ENCODE peak calls at places on chromosomes 13 and 19, in ten cellular contexts. One of them, this sample, is unnamed.

GRCh38 chr13:100602472-100603142 is 14.0 kb upstream of the GGACT start:
- DNase-seq in PC-3: no peak
- DNase-seq in thoracic aorta: no peak
- DNase-seq in breast epithelium: no peak
- DNase-seq in pancreas: no peak
- DNase-seq in tibial artery: no peak
- DNase-seq in psoas muscle: no peak
- DNase-seq in tibial nerve: no peak
- DNase-seq in CD8-positive, alpha-beta T cell: no peak
- DNase-seq in uterus: peak; percentile 22
- DNase-seq in this sample: no peak

GRCh38 chr13:99432637-99433542 is 68.4 kb upstream of the TM9SF2 start:
- DNase-seq in PC-3: peak; percentile 75
- DNase-seq in thoracic aorta: no peak
- DNase-seq in breast epithelium: no peak
- DNase-seq in pancreas: peak; percentile 46
- DNase-seq in tibial artery: peak; percentile 73
- DNase-seq in psoas muscle: peak; percentile 83
- DNase-seq in tibial nerve: peak; percentile 57
- DNase-seq in CD8-positive, alpha-beta T cell: peak; percentile 87
- DNase-seq in uterus: no peak
- DNase-seq in this sample: peak; percentile 37

GRCh38 chr19:40217027-40217810 is 965 bp downstream of the TTC9B start:
- DNase-seq in PC-3: peak; percentile 68
- DNase-seq in thoracic aorta: no peak
- DNase-seq in breast epithelium: no peak
- DNase-seq in pancreas: peak; percentile 76
- DNase-seq in tibial artery: no peak
- DNase-seq in psoas muscle: peak; percentile 74
- DNase-seq in tibial nerve: no peak
- DNase-seq in CD8-positive, alpha-beta T cell: no peak
- DNase-seq in uterus: no peak
- DNase-seq in this sample: no peak

GRCh38 chr19:5829567-5830315 is 9.8 kb downstream of the FUT6 start:
- DNase-seq in PC-3: no peak
- DNase-seq in thoracic aorta: no peak
- DNase-seq in breast epithelium: no peak
- DNase-seq in pancreas: no peak
- DNase-seq in tibial artery: no peak
- DNase-seq in psoas muscle: no peak
- DNase-seq in tibial nerve: no peak
- DNase-seq in CD8-positive, alpha-beta T cell: no peak
- DNase-seq in uterus: no peak
- DNase-seq in this sample: no peak

GRCh38 chr19:38657633-38658222 is 10.3 kb downstream of the ACTN4 start:
- DNase-seq in PC-3: peak; percentile 94
- DNase-seq in thoracic aorta: no peak
- DNase-seq in breast epithelium: no peak
- DNase-seq in pancreas: no peak
- DNase-seq in tibial artery: no peak
- DNase-seq in psoas muscle: no peak
- DNase-seq in tibial nerve: no peak
- DNase-seq in CD8-positive, alpha-beta T cell: no peak
- DNase-seq in uterus: no peak
- DNase-seq in this sample: peak; percentile 90

GRCh38 chr19:31894451-31894850 is 451.0 kb upstream of the ZNF507 start:
- DNase-seq in PC-3: no peak
- DNase-seq in thoracic aorta: no peak
- DNase-seq in breast epithelium: no peak
- DNase-seq in pancreas: no peak
- DNase-seq in tibial artery: no peak
- DNase-seq in psoas muscle: no peak
- DNase-seq in tibial nerve: no peak
- DNase-seq in CD8-positive, alpha-beta T cell: no peak
- DNase-seq in uterus: no peak
- DNase-seq in this sample: no peak

GRCh38 chr19:14337510-14337909 is 43.7 kb upstream of the ADGRE5 start:
- DNase-seq in PC-3: peak; percentile 72
- DNase-seq in thoracic aorta: no peak
- DNase-seq in breast epithelium: no peak
- DNase-seq in pancreas: no peak
- DNase-seq in tibial artery: no peak
- DNase-seq in psoas muscle: no peak
- DNase-seq in tibial nerve: no peak
- DNase-seq in CD8-positive, alpha-beta T cell: peak; percentile 59
- DNase-seq in uterus: no peak
- DNase-seq in this sample: peak; percentile 53

GRCh38 chr19:46730187-46730586 is 13.3 kb upstream of the PRKD2 start:
- DNase-seq in PC-3: no peak
- DNase-seq in thoracic aorta: no peak
- DNase-seq in breast epithelium: no peak
- DNase-seq in pancreas: no peak
- DNase-seq in tibial artery: no peak
- DNase-seq in psoas muscle: no peak
- DNase-seq in tibial nerve: no peak
- DNase-seq in CD8-positive, alpha-beta T cell: no peak
- DNase-seq in uterus: no peak
- DNase-seq in this sample: no peak

GRCh38 chr19:7637374-7638256 is 705 bp downstream of the STXBP2 start:
- DNase-seq in PC-3: peak; percentile 42
- DNase-seq in thoracic aorta: no peak
- DNase-seq in breast epithelium: no peak
- DNase-seq in pancreas: peak; percentile 49
- DNase-seq in tibial artery: no peak
- DNase-seq in psoas muscle: peak; percentile 68
- DNase-seq in tibial nerve: no peak
- DNase-seq in CD8-positive, alpha-beta T cell: no peak
- DNase-seq in uterus: no peak
- DNase-seq in this sample: peak; percentile 19

GRCh38 chr19:36482876-36483275 is 6.5 kb downstream of the ZNF566 start:
- DNase-seq in PC-3: no peak
- DNase-seq in thoracic aorta: no peak
- DNase-seq in breast epithelium: no peak
- DNase-seq in pancreas: no peak
- DNase-seq in tibial artery: no peak
- DNase-seq in psoas muscle: no peak
- DNase-seq in tibial nerve: no peak
- DNase-seq in CD8-positive, alpha-beta T cell: no peak
- DNase-seq in uterus: no peak
- DNase-seq in this sample: no peak

GRCh38 chr19:33562636-33563035 is 41.0 kb upstream of the PEPD start:
- DNase-seq in PC-3: no peak
- DNase-seq in thoracic aorta: no peak
- DNase-seq in breast epithelium: no peak
- DNase-seq in pancreas: no peak
- DNase-seq in tibial artery: no peak
- DNase-seq in psoas muscle: no peak
- DNase-seq in tibial nerve: no peak
- DNase-seq in CD8-positive, alpha-beta T cell: no peak
- DNase-seq in uterus: no peak
- DNase-seq in this sample: no peak

GRCh38 chr13:33882804-33883203 is 64.9 kb downstream of the RFC3 start:
- DNase-seq in PC-3: no peak
- DNase-seq in thoracic aorta: no peak
- DNase-seq in breast epithelium: no peak
- DNase-seq in pancreas: no peak
- DNase-seq in tibial artery: no peak
- DNase-seq in psoas muscle: no peak
- DNase-seq in tibial nerve: no peak
- DNase-seq in CD8-positive, alpha-beta T cell: no peak
- DNase-seq in uterus: no peak
- DNase-seq in this sample: no peak

GRCh38 chr13:70960841-70961443 is 852.7 kb upstream of the KLHL1 start:
- DNase-seq in PC-3: peak; percentile 51
- DNase-seq in thoracic aorta: no peak
- DNase-seq in breast epithelium: no peak
- DNase-seq in pancreas: no peak
- DNase-seq in tibial artery: no peak
- DNase-seq in psoas muscle: no peak
- DNase-seq in tibial nerve: no peak
- DNase-seq in CD8-positive, alpha-beta T cell: no peak
- DNase-seq in uterus: no peak
- DNase-seq in this sample: no peak
- TF ChIP-seq CTCF in PC-3: peak; percentile 75
- TF ChIP-seq CTCF in thoracic aorta: no peak
- TF ChIP-seq CTCF in breast epithelium: no peak
- TF ChIP-seq CTCF in pancreas: no peak
- TF ChIP-seq CTCF in tibial artery: peak; percentile 23
- TF ChIP-seq CTCF in psoas muscle: peak; percentile 37
- TF ChIP-seq CTCF in tibial nerve: peak; percentile 24
- TF ChIP-seq CTCF in CD8-positive, alpha-beta T cell: no peak
- TF ChIP-seq CTCF in uterus: peak; percentile 24
- TF ChIP-seq CTCF in this sample: peak; percentile 65

GRCh38 chr13:37646531-37646930 is 48.0 kb upstream of the POSTN start:
- DNase-seq in PC-3: no peak
- DNase-seq in thoracic aorta: no peak
- DNase-seq in breast epithelium: no peak
- DNase-seq in pancreas: no peak
- DNase-seq in tibial artery: no peak
- DNase-seq in psoas muscle: no peak
- DNase-seq in tibial nerve: no peak
- DNase-seq in CD8-positive, alpha-beta T cell: no peak
- DNase-seq in uterus: no peak
- DNase-seq in this sample: no peak
- H3K27ac ChIP-seq in PC-3: no peak overlapping the region
- H3K27ac ChIP-seq in thoracic aorta: no peak overlapping the region
- H3K27ac ChIP-seq in breast epithelium: no peak overlapping the region
- H3K27ac ChIP-seq in pancreas: no peak overlapping the region
- H3K27ac ChIP-seq in tibial artery: no peak overlapping the region
- H3K27ac ChIP-seq in psoas muscle: no peak overlapping the region
- H3K27ac ChIP-seq in tibial nerve: no peak overlapping the region
- H3K27ac ChIP-seq in CD8-positive, alpha-beta T cell: no peak overlapping the region
- H3K27ac ChIP-seq in uterus: no peak overlapping the region
- H3K27ac ChIP-seq in this sample: no peak overlapping the region

DNA sequence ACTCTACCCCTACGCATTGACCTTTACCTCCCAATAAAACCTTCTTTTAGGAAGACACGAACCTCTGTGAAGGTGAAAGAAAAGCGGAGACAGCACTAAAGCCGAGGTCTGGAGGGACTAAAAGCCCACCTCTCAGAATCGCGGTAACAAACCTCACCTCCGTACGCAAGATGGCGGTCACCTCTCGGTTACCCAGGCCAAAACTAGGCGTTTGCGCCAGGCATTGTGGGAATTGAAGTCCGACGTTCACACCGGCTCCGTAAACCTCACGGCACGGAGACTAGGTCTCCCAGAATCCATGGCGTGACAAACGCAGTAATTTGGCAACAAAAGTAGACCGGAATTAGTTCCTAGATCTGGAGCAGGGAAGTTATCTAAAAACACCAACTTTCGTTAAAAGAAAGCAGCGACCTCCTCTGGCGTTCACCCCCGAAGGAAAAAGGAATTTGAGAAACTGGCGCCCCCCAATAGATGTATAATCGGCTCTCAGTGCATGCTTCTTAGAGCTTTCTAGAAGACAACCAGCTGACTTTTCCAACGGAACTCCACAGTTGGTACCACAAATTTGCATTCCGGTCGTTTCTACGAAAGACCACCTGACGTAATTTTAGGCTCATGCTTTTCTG is at the start of gene N4BP2L2:
- DNase-seq in PC-3: peak; percentile 95
- DNase-seq in thoracic aorta: peak; percentile 89
- DNase-seq in breast epithelium: peak; percentile 90
- DNase-seq in pancreas: peak; percentile 97
- DNase-seq in tibial artery: peak; percentile 97
- DNase-seq in psoas muscle: peak; percentile 96
- DNase-seq in tibial nerve: peak; percentile 88
- DNase-seq in CD8-positive, alpha-beta T cell: peak; percentile 93
- DNase-seq in uterus: peak; percentile 93
- DNase-seq in this sample: peak; percentile 94
- TF ChIP-seq CTCF in PC-3: peak; percentile 45
- TF ChIP-seq CTCF in thoracic aorta: no peak
- TF ChIP-seq CTCF in breast epithelium: no peak
- TF ChIP-seq CTCF in pancreas: no peak
- TF ChIP-seq CTCF in tibial artery: peak; percentile 36
- TF ChIP-seq CTCF in psoas muscle: no peak
- TF ChIP-seq CTCF in tibial nerve: peak; percentile 45
- TF ChIP-seq CTCF in CD8-positive, alpha-beta T cell: no peak
- TF ChIP-seq CTCF in uterus: peak; percentile 30
- TF ChIP-seq CTCF in this sample: peak; percentile 47

GRCh38 chr13:28494861-28495585 is at the start of gene FLT1:
- DNase-seq in PC-3: no peak
- DNase-seq in thoracic aorta: no peak
- DNase-seq in breast epithelium: no peak
- DNase-seq in pancreas: peak; percentile 20
- DNase-seq in tibial artery: no peak
- DNase-seq in psoas muscle: peak; percentile 77
- DNase-seq in tibial nerve: no peak
- DNase-seq in CD8-positive, alpha-beta T cell: peak; percentile 37
- DNase-seq in uterus: peak; percentile 26
- DNase-seq in this sample: no peak

GRCh38 chr13:28494537-28494860 is 429 bp downstream of the FLT1 start:
- DNase-seq in PC-3: no peak
- DNase-seq in thoracic aorta: no peak
- DNase-seq in breast epithelium: no peak
- DNase-seq in pancreas: no peak
- DNase-seq in tibial artery: no peak
- DNase-seq in psoas muscle: no peak
- DNase-seq in tibial nerve: no peak
- DNase-seq in CD8-positive, alpha-beta T cell: no peak
- DNase-seq in uterus: no peak
- DNase-seq in this sample: no peak

GRCh38 chr13:28495586-28496564 is 947 bp upstream of the FLT1 start:
- DNase-seq in PC-3: no peak
- DNase-seq in thoracic aorta: no peak
- DNase-seq in breast epithelium: no peak
- DNase-seq in pancreas: no peak
- DNase-seq in tibial artery: no peak
- DNase-seq in psoas muscle: no peak
- DNase-seq in tibial nerve: no peak
- DNase-seq in CD8-positive, alpha-beta T cell: no peak
- DNase-seq in uterus: no peak
- DNase-seq in this sample: no peak

GRCh38 chr13:28492527-28493367 is 2.2 kb downstream of the FLT1 start:
- DNase-seq in PC-3: no peak
- DNase-seq in thoracic aorta: no peak
- DNase-seq in breast epithelium: no peak
- DNase-seq in pancreas: no peak
- DNase-seq in tibial artery: no peak
- DNase-seq in psoas muscle: no peak
- DNase-seq in tibial nerve: no peak
- DNase-seq in CD8-positive, alpha-beta T cell: peak; percentile 69
- DNase-seq in uterus: no peak
- DNase-seq in this sample: no peak

GRCh38 chr13:28493740-28494536 is 990 bp downstream of the FLT1 start:
- DNase-seq in PC-3: no peak
- DNase-seq in thoracic aorta: no peak
- DNase-seq in breast epithelium: no peak
- DNase-seq in pancreas: no peak
- DNase-seq in tibial artery: no peak
- DNase-seq in psoas muscle: no peak
- DNase-seq in tibial nerve: no peak
- DNase-seq in CD8-positive, alpha-beta T cell: no peak
- DNase-seq in uterus: no peak
- DNase-seq in this sample: no peak
- H3K27ac ChIP-seq in PC-3: no peak overlapping the region
- H3K27ac ChIP-seq in thoracic aorta: no peak overlapping the region
- H3K27ac ChIP-seq in breast epithelium: peak overlapping the region; percentile 40
- H3K27ac ChIP-seq in pancreas: no peak overlapping the region
- H3K27ac ChIP-seq in tibial artery: no peak overlapping the region
- H3K27ac ChIP-seq in psoas muscle: peak overlapping the region; percentile 71
- H3K27ac ChIP-seq in tibial nerve: no peak overlapping the region
- H3K27ac ChIP-seq in CD8-positive, alpha-beta T cell: no peak overlapping the region
- H3K27ac ChIP-seq in uterus: peak overlapping the region; percentile 65
- H3K27ac ChIP-seq in this sample: no peak overlapping the region

This sample was measured in RWPE1.